ENCODE peak calls at places on chromosomes 2 and 18, in five cellular contexts. One of them, this sample, is unnamed.

GRCh38 chr2:205357732-205358131 is 324.6 kb upstream of the NRP2 start:
- DNase-seq in cardiac muscle cell: no peak
- DNase-seq in CD8-positive, alpha-beta T cell: no peak
- DNase-seq in GM12865: no peak
- DNase-seq in tibial artery: no peak
- DNase-seq in this sample: no peak

GRCh38 chr2:152433289-152433688 is 98.3 kb downstream of the FMNL2 start:
- DNase-seq in cardiac muscle cell: no peak
- DNase-seq in CD8-positive, alpha-beta T cell: no peak
- DNase-seq in GM12865: no peak
- DNase-seq in tibial artery: no peak
- DNase-seq in this sample: no peak

GRCh38 chr2:120736202-120736954 is 710 bp downstream of the GLI2 start:
- DNase-seq in cardiac muscle cell: peak
- DNase-seq in CD8-positive, alpha-beta T cell: no peak
- DNase-seq in GM12865: no peak
- DNase-seq in tibial artery: no peak
- DNase-seq in this sample: peak

GRCh38 chr2:157782057-157782845 is 93.9 kb downstream of the ACVR1 start:
- DNase-seq in cardiac muscle cell: peak
- DNase-seq in CD8-positive, alpha-beta T cell: no peak
- DNase-seq in GM12865: no peak
- DNase-seq in tibial artery: no peak
- DNase-seq in this sample: peak

GRCh38 chr18:35389095-35389618 is 12.0 kb upstream of the ZNF396 start:
- DNase-seq in cardiac muscle cell: no peak
- DNase-seq in CD8-positive, alpha-beta T cell: no peak
- DNase-seq in GM12865: no peak
- DNase-seq in tibial artery: no peak
- DNase-seq in this sample: peak

GRCh38 chr2:241050624-241051577 is 51.2 kb downstream of the MTERF4 start:
- DNase-seq in cardiac muscle cell: no peak
- DNase-seq in CD8-positive, alpha-beta T cell: no peak
- DNase-seq in GM12865: no peak
- DNase-seq in tibial artery: peak
- DNase-seq in this sample: no peak

GRCh38 chr18:4107049-4107459 is 348.1 kb downstream of the DLGAP1 start:
- DNase-seq in cardiac muscle cell: no peak
- DNase-seq in CD8-positive, alpha-beta T cell: no peak
- DNase-seq in GM12865: no peak
- DNase-seq in tibial artery: no peak
- DNase-seq in this sample: no peak

GRCh38 chr2:41917587-41917986 is 130.2 kb upstream of the PKDCC start:
- DNase-seq in cardiac muscle cell: no peak
- DNase-seq in CD8-positive, alpha-beta T cell: no peak
- DNase-seq in GM12865: no peak
- DNase-seq in tibial artery: no peak
- DNase-seq in this sample: no peak

GRCh38 chr2:168663993-168664392 is 138.4 kb upstream of the NOSTRIN start:
- DNase-seq in cardiac muscle cell: no peak
- DNase-seq in CD8-positive, alpha-beta T cell: no peak
- DNase-seq in GM12865: no peak
- DNase-seq in tibial artery: no peak
- DNase-seq in this sample: peak

GRCh38 chr18:2994190-2994589 is 18.8 kb downstream of the LPIN2 start:
- DNase-seq in cardiac muscle cell: no peak
- DNase-seq in CD8-positive, alpha-beta T cell: no peak
- DNase-seq in GM12865: no peak
- DNase-seq in tibial artery: no peak
- DNase-seq in this sample: no peak

GRCh38 chr2:216344958-216345315 is 27.3 kb downstream of the MARCHF4 start:
- DNase-seq in cardiac muscle cell: no peak
- DNase-seq in CD8-positive, alpha-beta T cell: no peak
- DNase-seq in GM12865: no peak
- DNase-seq in tibial artery: no peak
- DNase-seq in this sample: no peak

GRCh38 chr18:11096411-11096810 is 53.0 kb downstream of the PIEZO2 start:
- DNase-seq in cardiac muscle cell: no peak
- DNase-seq in CD8-positive, alpha-beta T cell: no peak
- DNase-seq in GM12865: no peak
- DNase-seq in tibial artery: no peak
- DNase-seq in this sample: no peak

GRCh38 chr2:190379249-190379964 is 28.7 kb upstream of the MFSD6 start:
- DNase-seq in cardiac muscle cell: peak
- DNase-seq in CD8-positive, alpha-beta T cell: no peak
- DNase-seq in GM12865: no peak
- DNase-seq in tibial artery: no peak
- DNase-seq in this sample: no peak

GRCh38 chr2:191790737-191791136 is 56.2 kb downstream of the CAVIN2 start:
- DNase-seq in cardiac muscle cell: no peak
- DNase-seq in CD8-positive, alpha-beta T cell: no peak
- DNase-seq in GM12865: no peak
- DNase-seq in tibial artery: no peak
- DNase-seq in this sample: no peak

GRCh38 chr2:216192181-216192580 is 83.0 kb downstream of the XRCC5 start:
- DNase-seq in cardiac muscle cell: no peak
- DNase-seq in CD8-positive, alpha-beta T cell: no peak
- DNase-seq in GM12865: no peak
- DNase-seq in tibial artery: no peak
- DNase-seq in this sample: no peak

GRCh38 chr18:76505611-76506010 is 10.6 kb upstream of the ZNF516 start:
- DNase-seq in cardiac muscle cell: no peak
- DNase-seq in CD8-positive, alpha-beta T cell: no peak
- DNase-seq in GM12865: no peak
- DNase-seq in tibial artery: no peak
- DNase-seq in this sample: no peak

GRCh38 chr18:23949863-23950262 is 64.7 kb upstream of the TTC39C start:
- DNase-seq in cardiac muscle cell: no peak
- DNase-seq in CD8-positive, alpha-beta T cell: no peak
- DNase-seq in GM12865: no peak
- DNase-seq in tibial artery: no peak
- DNase-seq in this sample: no peak

GRCh38 chr2:30702694-30703093 is 104.6 kb downstream of the CAPN13 start:
- DNase-seq in cardiac muscle cell: no peak
- DNase-seq in CD8-positive, alpha-beta T cell: no peak
- DNase-seq in GM12865: no peak
- DNase-seq in tibial artery: no peak
- DNase-seq in this sample: no peak